ENCODE peak calls at places on chromosomes 4 and X, in five cellular contexts. One of them, this sample, is unnamed.
A peak's percentile ranks its signal among the peaks of the same experiment; 100 is the strongest.

GRCh38 chrX:154046262-154046771 is 26.6 kb upstream of the IRAK1 start:
- DNase-seq in GM12878: no peak
- DNase-seq in adipocyte: peak; percentile 82
- DNase-seq in colonic mucosa: no peak
- DNase-seq in DND-41: no peak
- DNase-seq in this sample: no peak

GRCh38 chr4:182694551-182694950 is 222.6 kb downstream of the DCTD start:
- DNase-seq in DND-41: no peak
- DNase-seq in colonic mucosa: no peak
- DNase-seq in adipocyte: no peak
- DNase-seq in GM12878: no peak
- DNase-seq in this sample: no peak

GRCh38 chr4:168880811-168881595 is 129.1 kb downstream of the CBR4 start:
- DNase-seq in DND-41: no peak
- DNase-seq in colonic mucosa: no peak
- DNase-seq in adipocyte: no peak
- DNase-seq in GM12878: peak; percentile 28
- DNase-seq in this sample: no peak

GRCh38 chr4:23934915-23935314 is 45.1 kb upstream of the PPARGC1A start:
- DNase-seq in adipocyte: peak; percentile 80
- DNase-seq in DND-41: no peak
- DNase-seq in colonic mucosa: peak; percentile 32
- DNase-seq in GM12878: no peak
- DNase-seq in this sample: no peak

GRCh38 chr4:110970642-110971041 is 347.8 kb upstream of the PITX2 start:
- DNase-seq in adipocyte: peak; percentile 40
- DNase-seq in colonic mucosa: peak; percentile 70
- DNase-seq in GM12878: no peak
- DNase-seq in DND-41: peak; percentile 60
- DNase-seq in this sample: peak; percentile 39

GRCh38 chr4:155377281-155377680 is 516 bp upstream of the MAP9 start:
- DNase-seq in adipocyte: peak; percentile 22
- DNase-seq in GM12878: no peak
- DNase-seq in colonic mucosa: no peak
- DNase-seq in DND-41: no peak
- DNase-seq in this sample: no peak

GRCh38 chr4:7909966-7910720 is 29.5 kb downstream of the AFAP1 start:
- DNase-seq in DND-41: no peak
- DNase-seq in colonic mucosa: no peak
- DNase-seq in adipocyte: peak; percentile 83
- DNase-seq in GM12878: no peak
- DNase-seq in this sample: no peak

GRCh38 chr4:2829933-2830451 is 13.7 kb upstream of the ADD1 start:
- DNase-seq in adipocyte: no peak
- DNase-seq in DND-41: no peak
- DNase-seq in colonic mucosa: no peak
- DNase-seq in GM12878: no peak
- DNase-seq in this sample: no peak

GRCh38 chrX:132023896-132024386 is 839 bp downstream of the STK26 start:
- DNase-seq in adipocyte: peak; percentile 15
- DNase-seq in DND-41: peak; percentile 65
- DNase-seq in colonic mucosa: peak; percentile 43
- DNase-seq in GM12878: no peak
- DNase-seq in this sample: peak; percentile 21

GRCh38 chr4:109472343-109472761 is 38.7 kb downstream of the SEC24B start:
- DNase-seq in adipocyte: peak; percentile 47
- DNase-seq in colonic mucosa: no peak
- DNase-seq in GM12878: no peak
- DNase-seq in DND-41: no peak
- DNase-seq in this sample: no peak

GRCh38 chr4:2742081-2742822 is 13.9 kb downstream of the TNIP2 start:
- DNase-seq in colonic mucosa: no peak
- DNase-seq in adipocyte: no peak
- DNase-seq in DND-41: no peak
- DNase-seq in GM12878: no peak
- DNase-seq in this sample: no peak

GRCh38 chrX:109190542-109190941 is 291.3 kb downstream of the GUCY2F start:
- DNase-seq in GM12878: no peak
- DNase-seq in colonic mucosa: no peak
- DNase-seq in DND-41: no peak
- DNase-seq in adipocyte: no peak
- DNase-seq in this sample: no peak

GRCh38 chr4:73619351-73619750 is 885 bp downstream of the RASSF6 start:
- DNase-seq in GM12878: no peak
- DNase-seq in colonic mucosa: no peak
- DNase-seq in adipocyte: no peak
- DNase-seq in DND-41: no peak
- DNase-seq in this sample: no peak

GRCh38 chrX:3939967-3940610 is 226.6 kb upstream of the PRKX start:
- DNase-seq in colonic mucosa: no peak
- DNase-seq in adipocyte: peak; percentile 63
- DNase-seq in DND-41: no peak
- DNase-seq in GM12878: no peak
- DNase-seq in this sample: no peak

GRCh38 chr4:173766231-173766630 is 236.2 kb upstream of the HAND2 start:
- DNase-seq in DND-41: no peak
- DNase-seq in GM12878: no peak
- DNase-seq in adipocyte: no peak
- DNase-seq in colonic mucosa: no peak
- DNase-seq in this sample: no peak

DNA sequence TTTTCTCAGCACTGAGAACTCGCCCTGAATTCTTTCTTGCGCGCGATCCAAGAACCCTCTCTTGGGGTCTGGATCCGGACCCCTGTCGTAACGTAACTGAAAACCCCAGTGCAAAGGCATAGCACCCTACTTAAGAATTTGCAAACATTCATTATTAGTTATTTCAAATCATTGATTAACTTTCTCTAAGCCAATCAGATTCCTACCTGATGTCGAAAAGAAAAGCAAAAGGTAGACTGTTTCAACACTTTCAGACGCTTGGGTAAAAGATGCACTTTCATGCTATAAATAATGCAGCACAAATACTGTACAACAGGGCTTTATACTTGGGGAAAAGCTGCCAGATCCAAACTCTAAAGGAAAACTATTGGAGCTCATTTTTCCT is 817 bp upstream of the WDR19 start:
- DNase-seq in DND-41: no peak
- DNase-seq in GM12878: no peak
- DNase-seq in adipocyte: no peak
- DNase-seq in colonic mucosa: no peak
- DNase-seq in this sample: no peak
- H3K9ac ChIP-seq in DND-41: peak overlapping the region; percentile 55
- H3K9ac ChIP-seq in GM12878: peak overlapping the region; percentile 67
- H3K9ac ChIP-seq in adipocyte: peak overlapping the region; percentile 84
- H3K9ac ChIP-seq in colonic mucosa: no peak overlapping the region
- H3K9ac ChIP-seq in this sample: no peak overlapping the region

DNA sequence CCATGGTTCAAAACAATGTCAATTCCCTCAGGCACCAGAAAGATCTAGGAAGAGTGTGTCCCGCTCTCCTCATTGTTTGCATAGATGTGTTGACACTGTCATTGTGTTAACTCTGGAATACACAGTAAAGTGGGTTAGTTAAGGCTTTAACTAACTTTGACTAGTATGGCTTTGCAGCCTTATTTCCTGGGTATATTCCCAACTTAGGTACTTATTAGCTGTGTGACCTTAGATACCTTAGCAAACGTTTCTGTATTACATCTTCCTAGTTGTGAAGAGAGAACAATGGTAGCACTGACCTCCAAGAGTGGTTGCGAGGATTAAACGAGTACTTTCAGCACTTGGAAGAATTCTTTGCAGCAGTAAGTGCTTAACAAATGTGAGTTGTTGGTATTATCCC is 97.6 kb upstream of the PGRMC2 start:
- DNase-seq in GM12878: no peak
- DNase-seq in colonic mucosa: no peak
- DNase-seq in adipocyte: no peak
- DNase-seq in DND-41: no peak
- DNase-seq in this sample: no peak
- H3K4me1 ChIP-seq in GM12878: no peaks in the 10 kb centered on the region
- H3K4me1 ChIP-seq in colonic mucosa: no peaks in the 10 kb centered on the region
- H3K4me1 ChIP-seq in adipocyte: peaks cover 47% of the 10 kb centered on the region
- H3K4me1 ChIP-seq in DND-41: no peaks in the 10 kb centered on the region
- H3K4me1 ChIP-seq in this sample: no peaks in the 10 kb centered on the region

GRCh38 chr4:987689-988513 is 1.1 kb downstream of the IDUA start:
- DNase-seq in DND-41: no peak
- DNase-seq in colonic mucosa: no peak
- DNase-seq in GM12878: no peak
- DNase-seq in adipocyte: no peak
- DNase-seq in this sample: no peak

GRCh38 chr4:986949-987688 is at the start of gene IDUA:
- DNase-seq in adipocyte: peak; percentile 91
- DNase-seq in GM12878: no peak
- DNase-seq in colonic mucosa: peak; percentile 92
- DNase-seq in DND-41: peak; percentile 87
- DNase-seq in this sample: peak; percentile 54

GRCh38 chr4:985123-985830 is 1.6 kb upstream of the IDUA start:
- DNase-seq in colonic mucosa: peak; percentile 89
- DNase-seq in GM12878: no peak
- DNase-seq in adipocyte: no peak
- DNase-seq in DND-41: no peak
- DNase-seq in this sample: no peak

GRCh38 chr4:984336-985054 is 2.3 kb upstream of the IDUA start:
- DNase-seq in GM12878: no peak
- DNase-seq in colonic mucosa: no peak
- DNase-seq in adipocyte: no peak
- DNase-seq in DND-41: no peak
- DNase-seq in this sample: no peak

GRCh38 chr4:986428-986948 is 356 bp upstream of the IDUA start:
- DNase-seq in colonic mucosa: no peak
- DNase-seq in adipocyte: no peak
- DNase-seq in DND-41: no peak
- DNase-seq in GM12878: no peak
- DNase-seq in this sample: peak; percentile 49
- H3K9ac ChIP-seq in colonic mucosa: peak overlapping the region; percentile 83
- H3K9ac ChIP-seq in adipocyte: peak overlapping the region; percentile 90
- H3K9ac ChIP-seq in DND-41: peak overlapping the region; percentile 65
- H3K9ac ChIP-seq in GM12878: peak overlapping the region; percentile 45
- H3K9ac ChIP-seq in this sample: peak overlapping the region; percentile 71

GRCh38 chrX:69133561-69134542 is 31.4 kb downstream of the PJA1 start:
- DNase-seq in colonic mucosa: peak; percentile 21
- DNase-seq in adipocyte: no peak
- DNase-seq in DND-41: no peak
- DNase-seq in GM12878: no peak
- DNase-seq in this sample: peak; percentile 40

GRCh38 chrX:69126642-69127041 is 38.6 kb downstream of the PJA1 start:
- DNase-seq in DND-41: no peak
- DNase-seq in colonic mucosa: no peak
- DNase-seq in adipocyte: no peak
- DNase-seq in GM12878: no peak
- DNase-seq in this sample: no peak

GRCh38 chrX:69127466-69127865 is 37.8 kb downstream of the PJA1 start:
- DNase-seq in GM12878: no peak
- DNase-seq in DND-41: no peak
- DNase-seq in adipocyte: no peak
- DNase-seq in colonic mucosa: no peak
- DNase-seq in this sample: no peak

GRCh38 chrX:69128573-69128972 is 36.7 kb downstream of the PJA1 start:
- DNase-seq in colonic mucosa: no peak
- DNase-seq in DND-41: no peak
- DNase-seq in adipocyte: peak; percentile 31
- DNase-seq in GM12878: no peak
- DNase-seq in this sample: no peak

GRCh38 chrX:69130448-69130847 is 34.8 kb downstream of the PJA1 start:
- DNase-seq in colonic mucosa: no peak
- DNase-seq in adipocyte: no peak
- DNase-seq in DND-41: no peak
- DNase-seq in GM12878: no peak
- DNase-seq in this sample: no peak
- H3K4me1 ChIP-seq in colonic mucosa: no peaks in the 10 kb centered on the region
- H3K4me1 ChIP-seq in adipocyte: peaks cover 5% of the 10 kb centered on the region
- H3K4me1 ChIP-seq in DND-41: no peaks in the 10 kb centered on the region
- H3K4me1 ChIP-seq in GM12878: no peaks in the 10 kb centered on the region
- H3K4me1 ChIP-seq in this sample: peaks cover 38% of the 10 kb centered on the region

DNA sequence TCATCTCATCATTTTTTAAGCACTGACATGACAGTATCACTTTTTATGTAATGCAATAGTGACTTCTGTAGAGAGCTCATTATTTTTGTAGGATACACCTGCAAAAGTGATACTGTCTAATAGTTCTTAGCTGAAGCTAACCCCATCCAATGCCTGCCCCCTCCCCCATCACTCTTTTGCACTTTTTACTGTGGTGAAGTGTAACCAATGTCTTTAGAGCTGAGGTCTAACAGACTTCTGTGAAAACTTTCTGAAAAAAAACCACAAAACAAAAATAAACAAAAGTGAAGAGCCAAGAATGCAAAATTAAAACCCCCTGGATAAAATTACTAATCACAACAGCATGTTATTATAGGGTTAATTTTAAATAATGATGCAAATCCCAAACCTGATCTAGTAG is 301.1 kb downstream of the ANK2 start:
- DNase-seq in colonic mucosa: no peak
- DNase-seq in DND-41: peak; percentile 32
- DNase-seq in GM12878: peak; percentile 17
- DNase-seq in adipocyte: no peak
- DNase-seq in this sample: no peak
- H3K9ac ChIP-seq in colonic mucosa: no peak overlapping the region
- H3K9ac ChIP-seq in DND-41: no peak overlapping the region
- H3K9ac ChIP-seq in GM12878: no peak overlapping the region
- H3K9ac ChIP-seq in adipocyte: no peak overlapping the region
- H3K9ac ChIP-seq in this sample: no peak overlapping the region

DNA sequence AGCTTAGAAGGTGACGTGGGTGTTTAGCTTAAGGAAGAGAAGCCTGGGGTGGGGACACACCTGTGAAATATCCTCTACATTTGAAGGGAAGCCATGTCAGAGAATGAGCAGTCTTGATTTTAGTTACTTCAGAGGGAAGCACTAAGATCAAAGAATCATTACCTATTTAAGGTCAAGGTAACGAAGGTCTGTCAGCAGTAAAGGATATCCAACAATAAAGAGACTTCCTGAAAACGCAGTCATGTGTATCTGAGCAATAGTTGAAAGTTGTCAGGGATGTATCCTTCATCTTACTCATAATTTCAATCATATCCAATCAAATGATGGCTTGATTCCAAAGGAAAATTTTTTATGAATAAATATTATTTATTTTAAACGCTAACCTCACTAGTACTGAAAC is 33.5 kb downstream of the IGFBP7 start:
- DNase-seq in DND-41: no peak
- DNase-seq in GM12878: no peak
- DNase-seq in colonic mucosa: no peak
- DNase-seq in adipocyte: no peak
- DNase-seq in this sample: no peak
- H3K4me1 ChIP-seq in DND-41: no peaks in the 10 kb centered on the region
- H3K4me1 ChIP-seq in GM12878: no peaks in the 10 kb centered on the region
- H3K4me1 ChIP-seq in colonic mucosa: no peaks in the 10 kb centered on the region
- H3K4me1 ChIP-seq in adipocyte: peaks cover 38% of the 10 kb centered on the region
- H3K4me1 ChIP-seq in this sample: peaks cover 8% of the 10 kb centered on the region

GRCh38 chr4:157290622-157291021 is 70.1 kb downstream of the GRIA2 start:
- DNase-seq in GM12878: no peak
- DNase-seq in DND-41: no peak
- DNase-seq in colonic mucosa: no peak
- DNase-seq in adipocyte: no peak
- DNase-seq in this sample: no peak
- H3K9ac ChIP-seq in GM12878: no peak overlapping the region
- H3K9ac ChIP-seq in DND-41: no peak overlapping the region
- H3K9ac ChIP-seq in colonic mucosa: no peak overlapping the region
- H3K9ac ChIP-seq in adipocyte: no peak overlapping the region
- H3K9ac ChIP-seq in this sample: no peak overlapping the region

DNA sequence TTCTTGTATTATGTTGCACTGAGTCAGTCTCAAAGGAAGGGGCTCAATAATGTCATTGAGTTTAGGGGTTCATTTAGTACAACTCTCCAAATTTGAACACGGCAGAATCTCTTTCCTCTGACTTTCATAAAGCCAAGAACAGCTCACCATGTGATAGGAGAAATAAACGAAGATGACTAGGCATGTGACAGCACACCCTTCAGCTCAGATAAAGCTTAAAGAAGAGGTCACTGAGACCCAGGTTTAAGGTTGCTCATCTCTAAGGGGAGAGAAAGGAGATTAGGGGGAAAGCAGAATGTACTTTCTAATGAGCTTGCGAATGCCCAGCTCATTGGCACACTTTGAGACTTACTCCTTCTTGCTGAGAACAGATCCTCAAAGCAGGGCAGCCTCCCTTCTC is 89.0 kb downstream of the PLAC1 start:
- DNase-seq in GM12878: no peak
- DNase-seq in DND-41: no peak
- DNase-seq in colonic mucosa: no peak
- DNase-seq in adipocyte: no peak
- DNase-seq in this sample: no peak
- H3K4me1 ChIP-seq in GM12878: no peaks in the 10 kb centered on the region
- H3K4me1 ChIP-seq in DND-41: peaks cover 8% of the 10 kb centered on the region
- H3K4me1 ChIP-seq in colonic mucosa: no peaks in the 10 kb centered on the region
- H3K4me1 ChIP-seq in adipocyte: peaks cover 6% of the 10 kb centered on the region
- H3K4me1 ChIP-seq in this sample: peaks cover 2% of the 10 kb centered on the region

This sample was measured in neuronal stem cell.